ENCODE peak calls at places on chromosomes 11 and 22, in eight cellular contexts. S is A549, I is IMR-90, R is H1, H is K562, Q is HCT116, E is GM12878, W is HepG2. D is an unnamed sample.

GRCh38 chr11:122578168-122578825 is 77.2 kb upstream of the UBASH3B start:
- DNase-seq in S (no peak), I (no peak), R (no peak), H (no peak), Q (no peak), E (no peak), W (peak), D (no peak)

GRCh38 chr11:33733978-33734377 is 2.2 kb downstream of the CD59 start:
- DNase-seq in S (no peak), I (no peak), R (no peak), H (no peak), Q (no peak), E (no peak), W (no peak), D (no peak)

GRCh38 chr11:96622026-96622634 is 232.3 kb downstream of the JRKL start:
- DNase-seq in S (no peak), I (no peak), R (no peak), H (no peak), Q (no peak), E (no peak), W (no peak), D (no peak)

GRCh38 chr22:49321477-49322055 is 506.1 kb downstream of the BRD1 start:
- DNase-seq in S (no peak), I (no peak), R (peak), H (no peak), Q (no peak), E (no peak), W (no peak), D (peak)

GRCh38 chr11:100769165-100769564 is 82.1 kb downstream of the ARHGAP42 start:
- DNase-seq in S (no peak), I (no peak), R (no peak), H (no peak), Q (no peak), E (no peak), W (no peak), D (no peak)

GRCh38 chr11:80937831-80938230 is 1497.0 kb upstream of the TENM4 start:
- DNase-seq in S (no peak), I (no peak), R (no peak), H (no peak), Q (no peak), E (no peak), W (no peak), D (no peak)

GRCh38 chr11:120710354-120711187 is 199.0 kb downstream of the GRIK4 start:
- DNase-seq in S (peak), I (peak), R (peak), H (no peak), Q (peak), E (no peak), W (peak), D (peak)

GRCh38 chr11:71267807-71268421 is 15.5 kb upstream of the SHANK2 start:
- DNase-seq in S (no peak), I (no peak), R (peak), H (no peak), Q (no peak), E (no peak), W (no peak), D (no peak)

GRCh38 chr11:3121931-3122774 is 43.0 kb downstream of the OSBPL5 start:
- DNase-seq in S (no peak), I (no peak), R (no peak), H (no peak), Q (no peak), E (no peak), W (no peak), D (peak)

GRCh38 chr11:96464695-96465307 is 75.0 kb downstream of the JRKL start:
- DNase-seq in S (peak), I (peak), R (no peak), H (peak), Q (peak), E (peak), W (peak), D (peak)

GRCh38 chr22:42190274-42190673 is 59.7 kb upstream of the CYP2D6 start:
- DNase-seq in S (no peak), I (no peak), R (no peak), H (no peak), Q (no peak), E (no peak), W (peak), D (no peak)

GRCh38 chr22:50112151-50113118 is 22.6 kb downstream of the MOV10L1 start:
- DNase-seq in S (no peak), I (peak), R (no peak), H (no peak), Q (no peak), E (no peak), W (no peak), D (no peak)

GRCh38 chr22:19714320-19715252 is at the start of gene SEPTIN5:
- DNase-seq in S (no peak), I (no peak), R (peak), H (peak), Q (no peak), E (no peak), W (no peak), D (peak)

GRCh38 chr11:36564376-36565032 is 3.3 kb upstream of the RAG1 start:
- DNase-seq in S (peak), I (peak), R (peak), H (peak), Q (peak), E (peak), W (peak), D (peak)

GRCh38 chr22:19974233-19974861 is 32.7 kb upstream of the TXNRD2 start:
- DNase-seq in S (peak), I (peak), R (peak), H (peak), Q (peak), E (no peak), W (peak), D (peak)

GRCh38 chr11:5596611-5597201 is at the start of gene TRIM6:
- DNase-seq in S (peak), I (peak), R (peak), H (peak), Q (no peak), E (no peak), W (no peak), D (no peak)

DNA sequence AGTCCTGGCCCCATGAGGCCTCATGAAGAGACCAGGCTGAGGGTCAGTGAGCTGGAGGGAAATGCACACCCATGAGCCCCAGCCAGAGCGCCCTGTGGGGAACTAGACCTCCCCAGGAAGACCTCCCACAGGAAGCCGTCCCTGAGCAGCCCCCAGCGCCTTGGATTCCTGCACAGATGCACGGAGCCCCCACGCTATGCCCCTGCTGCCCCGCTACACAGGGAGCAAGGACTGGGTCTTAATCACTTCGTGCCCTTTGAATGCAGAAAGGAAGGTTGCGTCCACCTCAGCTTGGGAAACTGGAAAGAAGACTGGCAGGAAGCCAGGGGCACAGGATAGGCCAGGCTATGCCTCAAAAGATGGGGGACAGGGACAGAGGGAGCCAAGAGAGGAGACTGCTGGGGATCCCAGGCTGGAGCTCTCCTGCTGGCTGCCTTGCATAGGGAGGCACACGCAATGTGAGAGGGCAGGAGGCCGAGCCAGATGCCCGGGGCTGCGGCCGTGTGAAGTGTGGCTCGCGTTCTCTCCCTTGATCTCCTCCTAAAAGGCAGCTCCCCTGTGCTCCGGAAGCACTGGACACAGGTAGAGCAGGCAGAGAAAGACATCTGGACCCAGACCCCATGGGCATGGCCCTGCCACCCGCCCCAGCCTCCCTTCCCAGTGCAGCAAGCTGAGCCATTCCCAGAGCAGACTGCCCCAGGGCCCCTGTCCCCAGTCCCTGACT is 32.8 kb downstream of the MACROD1 start:
- DNase-seq in S (no peak), I (no peak), R (no peak), H (no peak), Q (no peak), E (no peak), W (no peak), D (no peak)
- TF ChIP-seq RAD21 in S (no peak), I (no peak), R (no peak), H (no peak), Q (no peak), E (no peak), W (no peak), D (no peak)

GRCh38 chr11:124801014-124801413 is 808 bp upstream of the MSANTD2 start:
- DNase-seq in S (no peak), I (peak), R (no peak), H (no peak), Q (no peak), E (no peak), W (no peak), D (peak)

GRCh38 chr11:124800226-124800929 is at the start of gene MSANTD2:
- DNase-seq in S (peak), I (peak), R (peak), H (peak), Q (peak), E (no peak), W (peak), D (peak)

GRCh38 chr11:124796312-124796711 is 3.9 kb downstream of the MSANTD2 start:
- DNase-seq in S (no peak), I (no peak), R (no peak), H (no peak), Q (no peak), E (no peak), W (no peak), D (no peak)

GRCh38 chr11:124799384-124800225 is 601 bp downstream of the MSANTD2 start:
- DNase-seq in S (no peak), I (peak), R (peak), H (peak), Q (no peak), E (no peak), W (no peak), D (peak)

GRCh38 chr11:124798991-124799383 is 1.2 kb downstream of the MSANTD2 start:
- DNase-seq in S (no peak), I (peak), R (no peak), H (no peak), Q (no peak), E (no peak), W (no peak), D (peak)
- TF ChIP-seq RAD21 in S (no peak), I (no peak), R (no peak), H (no peak), Q (no peak), E (no peak), W (no peak), D (no peak)

GRCh38 chr11:93890441-93891051 is 40.1 kb upstream of the VSTM5 start:
- DNase-seq in S (no peak), I (no peak), R (no peak), H (no peak), Q (no peak), E (no peak), W (no peak), D (no peak)

GRCh38 chr11:93895106-93895862 is 44.9 kb upstream of the VSTM5 start:
- DNase-seq in S (no peak), I (peak), R (no peak), H (peak), Q (peak), E (no peak), W (peak), D (peak)
- TF ChIP-seq RAD21 in S (peak), I (peak), R (peak), H (peak), Q (peak), E (peak), W (peak), D (peak)

DNA sequence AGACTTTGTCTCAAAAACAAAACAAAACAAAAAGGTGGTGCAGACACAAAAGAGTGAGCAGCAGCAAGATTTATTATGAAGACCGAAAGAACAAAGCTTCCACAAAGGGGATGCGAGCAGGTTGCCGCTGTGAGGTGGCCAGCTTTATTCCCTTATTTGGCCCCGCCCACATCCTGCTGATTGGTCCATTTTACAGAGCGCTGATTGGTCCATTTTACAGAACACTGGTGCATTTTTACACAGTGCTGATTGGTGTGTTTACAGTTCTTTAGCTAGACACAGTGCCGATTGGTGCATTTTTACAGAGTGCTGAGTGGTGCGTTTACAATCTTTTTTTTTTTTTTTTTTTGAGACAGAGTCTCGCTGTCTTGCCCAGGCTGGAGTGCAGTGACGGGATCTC is 77.4 kb downstream of the CECR2 start:
- DNase-seq in S (no peak), I (no peak), R (no peak), H (no peak), Q (no peak), E (no peak), W (no peak), D (no peak)
- TF ChIP-seq RAD21 in S (no peak), I (no peak), R (no peak), H (no peak), Q (no peak), E (no peak), W (no peak), D (no peak)

DNA sequence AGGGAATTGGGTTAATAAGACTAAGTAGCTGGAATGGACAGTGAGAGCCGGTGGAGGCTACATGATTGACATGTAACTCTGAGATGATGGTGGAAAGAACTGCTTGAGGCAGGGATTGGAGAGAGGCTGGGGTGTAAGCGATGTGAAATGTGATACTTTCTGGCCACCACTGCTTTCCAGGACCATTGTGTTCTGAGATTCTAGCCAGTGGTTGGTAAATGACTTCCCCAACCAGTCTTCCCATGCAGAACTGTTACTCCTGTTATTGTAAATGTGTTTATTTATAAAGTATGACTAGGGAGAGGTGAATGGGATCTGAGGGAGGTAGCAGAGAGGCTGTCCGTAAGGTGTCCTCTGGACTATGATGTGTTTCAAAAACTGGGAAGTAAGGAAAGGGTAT is 18.1 kb downstream of the EXT2 start:
- DNase-seq in S (no peak), I (no peak), R (no peak), H (no peak), Q (no peak), E (no peak), W (no peak), D (no peak)
- TF ChIP-seq RAD21 in S (no peak), I (no peak), R (no peak), H (no peak), Q (no peak), E (no peak), W (no peak), D (no peak)

DNA sequence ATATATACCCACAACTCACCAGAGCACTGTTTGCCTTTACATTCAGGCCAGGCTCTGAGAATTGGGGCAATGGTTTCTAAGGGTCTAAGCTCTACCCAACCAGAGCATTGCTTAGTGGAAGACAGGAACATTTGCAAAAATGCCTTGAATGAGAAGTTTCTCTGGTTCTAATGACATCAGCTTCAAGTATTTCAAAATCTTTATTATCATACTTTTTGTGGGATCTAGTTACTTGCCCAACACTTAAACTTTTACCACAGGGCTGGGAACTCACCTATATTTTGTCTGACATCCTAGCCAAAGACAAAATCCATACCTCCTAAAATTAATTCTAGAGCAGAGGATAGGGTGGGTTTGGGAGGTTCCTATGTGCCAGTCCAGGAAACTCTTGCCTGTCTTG is 51.5 kb downstream of the INSC start:
- DNase-seq in S (no peak), I (no peak), R (no peak), H (no peak), Q (no peak), E (no peak), W (no peak), D (no peak)
- TF ChIP-seq RAD21 in S (no peak), I (no peak), R (no peak), H (no peak), Q (no peak), E (no peak), W (no peak), D (no peak)

D was measured in SK-N-SH.